ENCODE peak calls at places on chromosome 5, in nine cellular contexts. One of them, this sample, is unnamed.

GRCh38 chr5:134567651-134568338 is 42.3 kb downstream of the JADE2 start:
- DNase-seq in Calu3: no peak
- DNase-seq in fibroblast of the aortic adventitia: peak; percentile 72
- DNase-seq in cardiac muscle cell: no peak
- DNase-seq in cardiac fibroblast: peak; percentile 72
- DNase-seq in MCF 10A: peak; percentile 72
- DNase-seq in fibroblast of pulmonary artery: peak; percentile 77
- DNase-seq in mammary epithelial cell: no peak
- DNase-seq in neural crest cell: no peak
- DNase-seq in this sample: no peak

GRCh38 chr5:68272289-68272688 is 56.7 kb downstream of the PIK3R1 start:
- DNase-seq in Calu3: no peak
- DNase-seq in mammary epithelial cell: no peak
- DNase-seq in fibroblast of the aortic adventitia: peak; percentile 48
- DNase-seq in cardiac muscle cell: no peak
- DNase-seq in cardiac fibroblast: peak; percentile 46
- DNase-seq in neural crest cell: no peak
- DNase-seq in MCF 10A: no peak
- DNase-seq in fibroblast of pulmonary artery: peak; percentile 45
- DNase-seq in this sample: no peak

GRCh38 chr5:154523704-154524103 is 45.7 kb upstream of the HAND1 start:
- DNase-seq in Calu3: no peak
- DNase-seq in fibroblast of the aortic adventitia: peak; percentile 29
- DNase-seq in cardiac muscle cell: peak; percentile 65
- DNase-seq in fibroblast of pulmonary artery: no peak
- DNase-seq in neural crest cell: no peak
- DNase-seq in MCF 10A: no peak
- DNase-seq in mammary epithelial cell: peak; percentile 47
- DNase-seq in cardiac fibroblast: peak; percentile 32
- DNase-seq in this sample: no peak

GRCh38 chr5:122468351-122469111 is 156.5 kb downstream of the SNCAIP start:
- DNase-seq in cardiac muscle cell: no peak
- DNase-seq in fibroblast of pulmonary artery: no peak
- DNase-seq in Calu3: no peak
- DNase-seq in neural crest cell: no peak
- DNase-seq in cardiac fibroblast: no peak
- DNase-seq in MCF 10A: no peak
- DNase-seq in fibroblast of the aortic adventitia: no peak
- DNase-seq in mammary epithelial cell: no peak
- DNase-seq in this sample: no peak

GRCh38 chr5:149337746-149338145 is 7.6 kb upstream of the GRPEL2 start:
- DNase-seq in cardiac muscle cell: no peak
- DNase-seq in neural crest cell: no peak
- DNase-seq in cardiac fibroblast: no peak
- DNase-seq in MCF 10A: no peak
- DNase-seq in mammary epithelial cell: no peak
- DNase-seq in fibroblast of pulmonary artery: no peak
- DNase-seq in fibroblast of the aortic adventitia: no peak
- DNase-seq in Calu3: no peak
- DNase-seq in this sample: no peak

GRCh38 chr5:72921103-72921502 is 34.7 kb upstream of the FCHO2 start:
- DNase-seq in Calu3: no peak
- DNase-seq in fibroblast of pulmonary artery: no peak
- DNase-seq in MCF 10A: no peak
- DNase-seq in cardiac muscle cell: no peak
- DNase-seq in neural crest cell: no peak
- DNase-seq in mammary epithelial cell: no peak
- DNase-seq in cardiac fibroblast: no peak
- DNase-seq in fibroblast of the aortic adventitia: no peak
- DNase-seq in this sample: no peak

GRCh38 chr5:103918668-103919367 is 356.2 kb upstream of the NUDT12 start:
- DNase-seq in cardiac fibroblast: no peak
- DNase-seq in fibroblast of the aortic adventitia: peak; percentile 33
- DNase-seq in Calu3: no peak
- DNase-seq in MCF 10A: no peak
- DNase-seq in neural crest cell: no peak
- DNase-seq in cardiac muscle cell: no peak
- DNase-seq in mammary epithelial cell: peak; percentile 24
- DNase-seq in fibroblast of pulmonary artery: peak; percentile 18
- DNase-seq in this sample: no peak

GRCh38 chr5:160439205-160439600 is 17.5 kb downstream of the PTTG1 start:
- DNase-seq in mammary epithelial cell: peak; percentile 70
- DNase-seq in cardiac muscle cell: peak; percentile 83
- DNase-seq in MCF 10A: peak; percentile 84
- DNase-seq in cardiac fibroblast: peak; percentile 80
- DNase-seq in fibroblast of the aortic adventitia: peak; percentile 81
- DNase-seq in Calu3: peak; percentile 95
- DNase-seq in neural crest cell: peak; percentile 92
- DNase-seq in fibroblast of pulmonary artery: peak; percentile 82
- DNase-seq in this sample: peak; percentile 60

GRCh38 chr5:89932771-89933181 is 476.8 kb downstream of the CETN3 start:
- DNase-seq in MCF 10A: no peak
- DNase-seq in Calu3: no peak
- DNase-seq in fibroblast of pulmonary artery: peak; percentile 63
- DNase-seq in mammary epithelial cell: no peak
- DNase-seq in cardiac fibroblast: peak; percentile 46
- DNase-seq in fibroblast of the aortic adventitia: peak; percentile 70
- DNase-seq in cardiac muscle cell: no peak
- DNase-seq in neural crest cell: no peak
- DNase-seq in this sample: no peak

GRCh38 chr5:171272996-171273970 is 35.8 kb upstream of the TLX3 start:
- DNase-seq in Calu3: peak; percentile 36
- DNase-seq in mammary epithelial cell: peak; percentile 21
- DNase-seq in MCF 10A: peak; percentile 49
- DNase-seq in cardiac fibroblast: peak; percentile 45
- DNase-seq in cardiac muscle cell: peak; percentile 27
- DNase-seq in fibroblast of the aortic adventitia: peak; percentile 17
- DNase-seq in neural crest cell: no peak
- DNase-seq in fibroblast of pulmonary artery: peak; percentile 49
- DNase-seq in this sample: no peak

GRCh38 chr5:102758576-102758975 is 3.5 kb downstream of the PAM start:
- DNase-seq in fibroblast of the aortic adventitia: peak; percentile 61
- DNase-seq in Calu3: no peak
- DNase-seq in cardiac muscle cell: no peak
- DNase-seq in cardiac fibroblast: peak; percentile 24
- DNase-seq in mammary epithelial cell: peak; percentile 33
- DNase-seq in neural crest cell: no peak
- DNase-seq in fibroblast of pulmonary artery: peak; percentile 32
- DNase-seq in MCF 10A: peak; percentile 42
- DNase-seq in this sample: no peak

GRCh38 chr5:120098902-120099301 is 365.2 kb upstream of the PRR16 start:
- DNase-seq in MCF 10A: no peak
- DNase-seq in neural crest cell: no peak
- DNase-seq in cardiac fibroblast: no peak
- DNase-seq in Calu3: no peak
- DNase-seq in fibroblast of the aortic adventitia: no peak
- DNase-seq in mammary epithelial cell: no peak
- DNase-seq in fibroblast of pulmonary artery: no peak
- DNase-seq in cardiac muscle cell: no peak
- DNase-seq in this sample: no peak

GRCh38 chr5:179131886-179132585 is 71.9 kb downstream of the ZNF354C start:
- DNase-seq in fibroblast of the aortic adventitia: no peak
- DNase-seq in neural crest cell: no peak
- DNase-seq in MCF 10A: no peak
- DNase-seq in cardiac muscle cell: no peak
- DNase-seq in fibroblast of pulmonary artery: no peak
- DNase-seq in mammary epithelial cell: no peak
- DNase-seq in Calu3: no peak
- DNase-seq in cardiac fibroblast: no peak
- DNase-seq in this sample: no peak

GRCh38 chr5:132455614-132456115 is 34.9 kb downstream of the IRF1 start:
- DNase-seq in mammary epithelial cell: no peak
- DNase-seq in cardiac fibroblast: no peak
- DNase-seq in Calu3: no peak
- DNase-seq in cardiac muscle cell: no peak
- DNase-seq in fibroblast of the aortic adventitia: no peak
- DNase-seq in fibroblast of pulmonary artery: no peak
- DNase-seq in neural crest cell: no peak
- DNase-seq in MCF 10A: no peak
- DNase-seq in this sample: no peak

GRCh38 chr5:59608745-59609144 is 284.8 kb downstream of the PDE4D start:
- DNase-seq in neural crest cell: no peak
- DNase-seq in MCF 10A: no peak
- DNase-seq in cardiac muscle cell: no peak
- DNase-seq in fibroblast of pulmonary artery: peak; percentile 34
- DNase-seq in mammary epithelial cell: no peak
- DNase-seq in Calu3: no peak
- DNase-seq in cardiac fibroblast: no peak
- DNase-seq in fibroblast of the aortic adventitia: no peak
- DNase-seq in this sample: no peak

GRCh38 chr5:126983874-126984266 is 46.5 kb downstream of the MARCHF3 start:
- DNase-seq in fibroblast of the aortic adventitia: no peak
- DNase-seq in MCF 10A: no peak
- DNase-seq in cardiac muscle cell: no peak
- DNase-seq in fibroblast of pulmonary artery: no peak
- DNase-seq in mammary epithelial cell: no peak
- DNase-seq in cardiac fibroblast: no peak
- DNase-seq in neural crest cell: no peak
- DNase-seq in Calu3: no peak
- DNase-seq in this sample: no peak

GRCh38 chr5:124737651-124738050 is 8.8 kb downstream of the ZNF608 start:
- DNase-seq in fibroblast of pulmonary artery: no peak
- DNase-seq in neural crest cell: no peak
- DNase-seq in cardiac fibroblast: no peak
- DNase-seq in mammary epithelial cell: no peak
- DNase-seq in fibroblast of the aortic adventitia: no peak
- DNase-seq in cardiac muscle cell: no peak
- DNase-seq in Calu3: no peak
- DNase-seq in MCF 10A: no peak
- DNase-seq in this sample: no peak

GRCh38 chr5:151480859-151481258 is 33.5 kb downstream of the SLC36A1 start:
- DNase-seq in mammary epithelial cell: peak; percentile 29
- DNase-seq in cardiac muscle cell: no peak
- DNase-seq in fibroblast of pulmonary artery: peak; percentile 31
- DNase-seq in MCF 10A: no peak
- DNase-seq in cardiac fibroblast: peak; percentile 25
- DNase-seq in Calu3: no peak
- DNase-seq in fibroblast of the aortic adventitia: peak; percentile 29
- DNase-seq in neural crest cell: no peak
- DNase-seq in this sample: no peak

DNA sequence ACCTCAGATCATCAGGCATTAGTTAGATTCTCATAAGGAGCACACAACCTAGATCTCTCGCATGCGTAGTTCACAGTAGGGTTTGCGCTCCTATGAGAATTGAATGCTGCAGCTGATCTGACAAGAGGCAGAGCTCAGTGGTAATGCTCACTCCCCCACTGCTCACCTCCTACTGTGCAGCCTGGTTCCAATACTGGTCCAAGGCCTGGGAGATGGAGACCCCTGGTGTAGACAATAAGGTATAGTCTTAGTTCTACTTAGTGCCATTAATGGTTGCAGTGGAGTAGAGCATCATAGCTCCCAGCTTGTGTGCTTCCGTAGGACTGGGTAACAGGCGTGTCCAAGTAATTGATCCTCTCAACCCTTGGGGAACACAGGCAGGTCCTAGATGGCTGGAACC is 70.4 kb upstream of the ANKRD55 start:
- DNase-seq in mammary epithelial cell: no peak
- DNase-seq in neural crest cell: no peak
- DNase-seq in Calu3: no peak
- DNase-seq in fibroblast of pulmonary artery: no peak
- DNase-seq in MCF 10A: no peak
- DNase-seq in cardiac fibroblast: no peak
- DNase-seq in fibroblast of the aortic adventitia: no peak
- DNase-seq in cardiac muscle cell: no peak
- DNase-seq in this sample: no peak
- TF ChIP-seq CTCF in mammary epithelial cell: no peak
- TF ChIP-seq CTCF in neural crest cell: no peak
- TF ChIP-seq CTCF in Calu3: no peak
- TF ChIP-seq CTCF in fibroblast of pulmonary artery: no peak
- TF ChIP-seq CTCF in MCF 10A: no peak
- TF ChIP-seq CTCF in cardiac fibroblast: peak; percentile 5
- TF ChIP-seq CTCF in fibroblast of the aortic adventitia: no peak
- TF ChIP-seq CTCF in cardiac muscle cell: no peak
- TF ChIP-seq CTCF in this sample: no peak

GRCh38 chr5:140800816-140801493 is at the start of gene PCDHA3:
- DNase-seq in Calu3: no peak
- DNase-seq in mammary epithelial cell: peak; percentile 14
- DNase-seq in cardiac muscle cell: no peak
- DNase-seq in neural crest cell: no peak
- DNase-seq in MCF 10A: no peak
- DNase-seq in fibroblast of the aortic adventitia: peak; percentile 36
- DNase-seq in cardiac fibroblast: peak; percentile 14
- DNase-seq in fibroblast of pulmonary artery: peak; percentile 50
- DNase-seq in this sample: no peak

GRCh38 chr5:140794594-140795258 is at the start of gene PCDHA2:
- DNase-seq in mammary epithelial cell: no peak
- DNase-seq in cardiac muscle cell: peak; percentile 60
- DNase-seq in fibroblast of the aortic adventitia: no peak
- DNase-seq in cardiac fibroblast: no peak
- DNase-seq in MCF 10A: no peak
- DNase-seq in Calu3: no peak
- DNase-seq in neural crest cell: no peak
- DNase-seq in fibroblast of pulmonary artery: no peak
- DNase-seq in this sample: no peak

GRCh38 chr5:140791111-140791510 is 3.5 kb upstream of the PCDHA2 start:
- DNase-seq in fibroblast of the aortic adventitia: no peak
- DNase-seq in cardiac muscle cell: no peak
- DNase-seq in fibroblast of pulmonary artery: no peak
- DNase-seq in cardiac fibroblast: no peak
- DNase-seq in neural crest cell: no peak
- DNase-seq in Calu3: no peak
- DNase-seq in mammary epithelial cell: no peak
- DNase-seq in MCF 10A: peak; percentile 36
- DNase-seq in this sample: no peak

GRCh38 chr5:140796718-140797095 is 2.1 kb downstream of the PCDHA2 start:
- DNase-seq in MCF 10A: no peak
- DNase-seq in Calu3: no peak
- DNase-seq in fibroblast of the aortic adventitia: no peak
- DNase-seq in mammary epithelial cell: no peak
- DNase-seq in neural crest cell: no peak
- DNase-seq in fibroblast of pulmonary artery: no peak
- DNase-seq in cardiac fibroblast: no peak
- DNase-seq in cardiac muscle cell: no peak
- DNase-seq in this sample: no peak

GRCh38 chr5:140795259-140795641 is 598 bp downstream of the PCDHA2 start:
- DNase-seq in mammary epithelial cell: no peak
- DNase-seq in fibroblast of the aortic adventitia: no peak
- DNase-seq in Calu3: no peak
- DNase-seq in fibroblast of pulmonary artery: peak; percentile 7
- DNase-seq in cardiac muscle cell: peak; percentile 32
- DNase-seq in MCF 10A: no peak
- DNase-seq in cardiac fibroblast: no peak
- DNase-seq in neural crest cell: no peak
- DNase-seq in this sample: no peak
- TF ChIP-seq CTCF in mammary epithelial cell: peak; percentile 8
- TF ChIP-seq CTCF in fibroblast of the aortic adventitia: no peak
- TF ChIP-seq CTCF in Calu3: no peak
- TF ChIP-seq CTCF in fibroblast of pulmonary artery: peak; percentile 10
- TF ChIP-seq CTCF in cardiac muscle cell: peak; percentile 13
- TF ChIP-seq CTCF in MCF 10A: no peak
- TF ChIP-seq CTCF in cardiac fibroblast: peak; percentile 12
- TF ChIP-seq CTCF in neural crest cell: peak; percentile 39
- TF ChIP-seq CTCF in this sample: no peak

GRCh38 chr5:57094753-57095683 is 78.8 kb upstream of the GPBP1 start:
- DNase-seq in fibroblast of pulmonary artery: peak; percentile 4
- DNase-seq in cardiac fibroblast: peak; percentile 7
- DNase-seq in fibroblast of the aortic adventitia: no peak
- DNase-seq in MCF 10A: peak; percentile 40
- DNase-seq in neural crest cell: no peak
- DNase-seq in mammary epithelial cell: peak; percentile 41
- DNase-seq in cardiac muscle cell: no peak
- DNase-seq in Calu3: peak; percentile 44
- DNase-seq in this sample: no peak
- TF ChIP-seq CTCF in fibroblast of pulmonary artery: peak; percentile 27
- TF ChIP-seq CTCF in cardiac fibroblast: no peak
- TF ChIP-seq CTCF in fibroblast of the aortic adventitia: peak; percentile 12
- TF ChIP-seq CTCF in MCF 10A: no peak
- TF ChIP-seq CTCF in neural crest cell: no peak
- TF ChIP-seq CTCF in mammary epithelial cell: peak; percentile 27
- TF ChIP-seq CTCF in cardiac muscle cell: peak; percentile 29
- TF ChIP-seq CTCF in Calu3: peak; percentile 33
- TF ChIP-seq CTCF in this sample: peak; percentile 12

GRCh38 chr5:142141463-142141862 is 32.9 kb downstream of the NDFIP1 start:
- DNase-seq in cardiac muscle cell: no peak
- DNase-seq in MCF 10A: no peak
- DNase-seq in cardiac fibroblast: no peak
- DNase-seq in mammary epithelial cell: no peak
- DNase-seq in neural crest cell: no peak
- DNase-seq in Calu3: no peak
- DNase-seq in fibroblast of pulmonary artery: no peak
- DNase-seq in fibroblast of the aortic adventitia: no peak
- DNase-seq in this sample: no peak
- TF ChIP-seq CTCF in cardiac muscle cell: no peak
- TF ChIP-seq CTCF in MCF 10A: no peak
- TF ChIP-seq CTCF in cardiac fibroblast: no peak
- TF ChIP-seq CTCF in mammary epithelial cell: no peak
- TF ChIP-seq CTCF in neural crest cell: peak; percentile 41
- TF ChIP-seq CTCF in Calu3: no peak
- TF ChIP-seq CTCF in fibroblast of pulmonary artery: no peak
- TF ChIP-seq CTCF in fibroblast of the aortic adventitia: no peak
- TF ChIP-seq CTCF in this sample: no peak

This sample was measured in GM20000.